ENCODE peak calls at places on chromosomes 4 and X, in six cellular contexts. H is GM12891, D is GM12878, E is HepG2, T is K562, S is H1. Q is an unnamed sample.
A peak's percentile ranks its signal among the peaks of the same experiment; 100 is the strongest.

GRCh38 chr4:110163327-110164070 is 34.9 kb downstream of the ELOVL6 start:
- DNase-seq in H (no peak), T (no peak), E (no peak), D (no peak), S (no peak), Q (no peak)

GRCh38 chrX:138995458-138995857 is 283.9 kb upstream of the FGF13 start:
- DNase-seq in S (no peak), T (no peak), E (no peak), H (no peak), D (no peak), Q (no peak)

GRCh38 chr4:99180367-99181169 is 36.5 kb upstream of the ADH4 start:
- DNase-seq in T (no peak), D (no peak), S (no peak), H (no peak), E (no peak), Q (no peak)

GRCh38 chrX:134315893-134316292 is 78.9 kb downstream of the CCDC160 start:
- DNase-seq in E (no peak), S (no peak), T (no peak), H (no peak), D (no peak), Q (no peak)

GRCh38 chr4:158836828-158837449 is 68.1 kb downstream of the FNIP2 start:
- DNase-seq in H (no peak), E (no peak), S (no peak), D (no peak), T (no peak), Q (no peak)

GRCh38 chr4:148961526-148961925 is 519.3 kb upstream of the NR3C2 start:
- DNase-seq in H (no peak), D (no peak), S (no peak), T (no peak), E (no peak), Q (no peak)

GRCh38 chr4:159308571-159309340 is 205.9 kb downstream of the RAPGEF2 start:
- DNase-seq in T (no peak), E (no peak), S (no peak), D (no peak), H (no peak), Q (no peak)

GRCh38 chr4:47471064-47471463 is 7.6 kb upstream of the COMMD8 start:
- DNase-seq in E (no peak), T (no peak), D (no peak), S (no peak), H (no peak), Q (no peak)

GRCh38 chr4:57351716-57352115 is 241.5 kb upstream of the IGFBP7 start:
- DNase-seq in S (no peak), T (no peak), E (no peak), H (no peak), D (no peak), Q (no peak)

GRCh38 chr4:5361968-5362367 is 310.7 kb downstream of the STK32B start:
- DNase-seq in S (no peak), T (no peak), E (no peak), D (no peak), H (no peak), Q (no peak)

GRCh38 chrX:8846271-8846670 is 45.1 kb upstream of the FAM9A start:
- DNase-seq in S (no peak), T (no peak), E (no peak), H (no peak), D (no peak), Q (no peak)

GRCh38 chrX:45050558-45050957 is 150.1 kb downstream of the DIPK2B start:
- DNase-seq in E (no peak), H (no peak), T (no peak), S (no peak), D (no peak), Q (no peak)

GRCh38 chrX:48558270-48558669 is 16.0 kb upstream of the RBM3 start:
- DNase-seq in S (no peak), T (no peak), D (no peak), H (no peak), E (no peak), Q (no peak)

GRCh38 chr4:156972370-156972980 is 876 bp upstream of the PDGFC start:
- DNase-seq in D (no peak), S (no peak), E (no peak), T (no peak), H (no peak), Q (no peak)

GRCh38 chrX:110338850-110339373 is 19.7 kb upstream of the RTL9 start:
- DNase-seq in T (no peak), S (no peak), D (no peak), E (no peak), H (no peak), Q (no peak)

GRCh38 chr4:125254111-125254510 is 60.6 kb upstream of the FAT4 start:
- DNase-seq in S (no peak), T (no peak), D (no peak), E (no peak), H (no peak), Q (no peak)

GRCh38 chrX:153055827-153056748 is at the start of gene PNMA3:
- DNase-seq in D (no peak), T (peak; percentile 15), H (no peak), S (no peak), E (no peak), Q (no peak)

GRCh38 chrX:17412692-17413091 is 37.7 kb downstream of the NHS start:
- DNase-seq in H (no peak), E (no peak), D (no peak), T (no peak), S (no peak), Q (no peak)

DNA sequence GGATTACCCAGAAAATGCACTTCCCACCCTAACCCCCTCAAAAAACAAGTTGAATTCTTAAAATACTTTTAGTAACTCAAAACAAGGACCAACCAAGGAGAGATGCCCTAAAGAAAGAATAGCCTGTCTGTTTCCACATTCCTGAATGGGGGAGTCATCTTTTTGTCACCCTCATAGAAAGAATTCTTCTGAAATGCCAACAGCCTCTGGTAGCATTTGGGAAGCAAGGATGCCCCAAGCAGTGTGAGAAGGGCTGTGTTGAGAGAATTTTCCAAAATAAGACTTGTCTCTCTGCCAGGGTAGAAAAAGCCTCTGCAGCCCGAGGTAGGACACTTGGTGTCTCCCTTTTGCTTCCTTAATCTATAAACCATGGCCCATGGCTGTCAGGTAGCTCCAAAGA is 173.1 kb upstream of the VCX3A start:
- DNase-seq in T (no peak), D (no peak), E (no peak), H (no peak), S (no peak), Q (no peak)
- TF ChIP-seq TAF1 in T (no peak), D (no peak), E (no peak), H (no peak), S (no peak), Q (no peak)

GRCh38 chr4:17512973-17513665 is 1.2 kb upstream of the QDPR start:
- DNase-seq in H (no peak), D (no peak), T (no peak), E (no peak), S (no peak), Q (no peak)

GRCh38 chr4:17514865-17515264 is at the start of gene CLRN2:
- DNase-seq in D (no peak), T (no peak), H (no peak), E (no peak), S (no peak), Q (no peak)

GRCh38 chr4:17510582-17510981 is 1.3 kb downstream of the QDPR start:
- DNase-seq in T (no peak), E (no peak), H (no peak), D (no peak), S (no peak), Q (no peak)

GRCh38 chr4:17511041-17511949 is 595 bp downstream of the QDPR start:
- DNase-seq in T (peak; percentile 46), E (peak; percentile 46), D (no peak), S (no peak), H (no peak), Q (no peak)

DNA sequence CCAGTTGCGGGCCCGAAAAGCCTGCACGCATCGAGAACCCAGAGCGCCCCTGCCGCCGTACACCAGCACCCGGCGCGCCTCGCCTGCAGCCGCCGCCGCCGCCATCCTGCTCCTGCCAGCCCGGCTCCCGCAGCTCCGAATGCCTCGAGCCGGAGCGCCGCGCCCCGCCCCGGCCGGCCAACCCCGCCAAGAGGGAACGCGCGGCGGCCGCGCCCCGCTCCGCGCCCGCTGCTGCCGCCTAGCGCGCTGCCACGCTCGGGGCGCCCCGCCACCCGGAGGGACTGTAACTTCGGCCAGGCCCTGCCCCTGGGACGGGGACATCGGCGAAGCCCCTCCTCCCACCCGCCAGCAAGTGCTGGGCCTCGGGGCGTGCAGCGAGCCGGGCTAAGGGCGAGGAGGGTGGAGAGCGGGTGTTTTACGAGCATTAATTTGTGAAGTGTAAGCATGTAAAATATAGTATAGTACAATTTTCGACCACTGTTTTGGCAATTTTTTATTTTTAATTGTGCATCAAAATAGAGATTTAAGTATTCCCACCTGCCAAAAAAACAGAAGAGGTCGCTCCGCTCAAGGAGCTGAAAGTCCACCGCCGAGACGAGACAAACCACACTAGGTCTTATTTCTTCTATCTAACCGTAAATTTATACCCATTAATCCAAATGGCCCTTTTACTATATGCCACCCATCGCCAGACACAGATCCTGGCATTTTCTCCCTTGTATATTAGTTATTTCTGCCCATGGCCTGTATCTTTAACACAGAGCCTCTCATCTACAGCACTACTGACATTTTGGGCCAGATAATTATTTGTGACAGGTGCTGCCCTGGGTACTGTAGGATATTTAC is at the start of gene QDPR:
- DNase-seq in T (peak; percentile 91), S (peak; percentile 56), E (peak; percentile 67), D (peak; percentile 19), H (peak; percentile 69), Q (peak; percentile 52)
- TF ChIP-seq POLR2A in T (peak; percentile 67), S (no peak), E (peak; percentile 73), D (peak; percentile 65), H (no peak), Q (no peak)

GRCh38 chr4:14863420-14864364 is 138.6 kb upstream of the CPEB2 start:
- DNase-seq in H (no peak), E (no peak), T (no peak), S (no peak), D (no peak), Q (no peak)

GRCh38 chr4:14864967-14865366 is 137.3 kb upstream of the CPEB2 start:
- DNase-seq in E (no peak), D (no peak), S (no peak), T (no peak), H (no peak), Q (no peak)

GRCh38 chr4:14865804-14866203 is 136.5 kb upstream of the CPEB2 start:
- DNase-seq in T (no peak), E (no peak), H (no peak), D (no peak), S (no peak), Q (no peak)

GRCh38 chr4:14862881-14863280 is 139.4 kb upstream of the CPEB2 start:
- DNase-seq in E (no peak), S (no peak), T (peak; percentile 82), H (no peak), D (no peak), Q (no peak)

DNA sequence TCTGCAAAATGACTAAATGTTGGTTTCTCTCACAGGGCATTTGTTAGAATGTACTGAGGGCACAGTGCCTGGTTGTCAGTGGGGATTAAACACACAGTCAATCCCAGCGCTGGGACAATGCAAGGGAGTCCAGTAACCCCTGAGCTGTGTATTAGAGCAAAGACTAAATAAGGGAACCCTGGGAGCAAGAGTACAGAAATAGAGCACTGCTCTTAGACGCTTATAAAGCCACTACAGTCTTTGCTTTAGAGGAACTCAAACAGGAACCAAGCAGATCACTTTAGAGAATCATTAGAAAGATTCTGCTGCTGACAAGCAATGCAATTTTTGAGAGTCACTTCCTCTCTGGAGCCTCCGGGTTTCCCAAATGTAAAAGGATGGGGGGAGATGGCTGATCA is 137.9 kb upstream of the CPEB2 start:
- DNase-seq in E (no peak), S (no peak), T (no peak), H (no peak), D (no peak), Q (no peak)
- TF ChIP-seq POLR2AphosphoS5 in E (no peak), S (no peak), T (no peak), H (no peak), D (no peak), Q (no peak)

GRCh38 chr4:7294176-7294756 is 101.9 kb downstream of the SORCS2 start:
- DNase-seq in E (no peak), S (no peak), H (no peak), T (no peak), D (no peak), Q (no peak)
- TF ChIP-seq TAF1 in E (no peak), S (no peak), H (no peak), T (no peak), D (no peak), Q (no peak)

Q was measured in GM12892.